ENCODE peak calls at places on chromosomes 12 and 14, in seven cellular contexts. N is HepG2, J is T-helper 9 cell, C is hypothalamus, Q is NCI-H2081, F is RCC 7860, O is testis. E is an unnamed sample.

GRCh38 chr14:85934886-85935254 is 404.9 kb downstream of the FLRT2 start:
- DNase-seq in N (no peak), J (no peak), C (no peak), Q (no peak), F (no peak), O (no peak), E (no peak)

GRCh38 chr14:32244404-32244803 is 41.3 kb upstream of the RNU6-8 start:
- DNase-seq in N (peak), J (no peak), C (no peak), Q (no peak), F (no peak), O (no peak), E (no peak)

GRCh38 chr12:54601841-54602240 is 13.4 kb upstream of the PPP1R1A start:
- DNase-seq in N (no peak), J (no peak), C (no peak), Q (no peak), F (no peak), O (no peak), E (no peak)

GRCh38 chr12:55702861-55703260 is 4.8 kb downstream of the ITGA7 start:
- DNase-seq in N (no peak), J (no peak), C (no peak), Q (no peak), F (no peak), O (no peak), E (no peak)

GRCh38 chr12:7751394-7751793 is 4.2 kb upstream of the CLEC4C start:
- DNase-seq in N (no peak), J (no peak), C (no peak), Q (no peak), F (no peak), O (peak), E (no peak)

GRCh38 chr14:20383032-20383431 is 30.3 kb downstream of the TEP1 start:
- DNase-seq in N (no peak), J (no peak), C (no peak), Q (no peak), F (no peak), O (no peak), E (no peak)

GRCh38 chr12:124456652-124457152 is 110.7 kb downstream of the NCOR2 start:
- DNase-seq in N (no peak), J (peak), C (no peak), Q (no peak), F (no peak), O (no peak), E (no peak)

GRCh38 chr12:45654002-45654401 is 75.5 kb upstream of the ARID2 start:
- DNase-seq in N (no peak), J (no peak), C (no peak), Q (no peak), F (no peak), O (no peak), E (no peak)

E was measured in HS-27A.